ENCODE peak calls at places on chromosome 19, in seven cellular contexts. One of them, this sample, is unnamed.

GRCh38 chr19:37970699-37971098 is 63.7 kb downstream of the SIPA1L3 start:
- DNase-seq in epithelial cell of prostate: no peak
- DNase-seq in T-cell: no peak
- DNase-seq in IMR-90: no peak
- DNase-seq in aorta: no peak
- DNase-seq in non-pigmented ciliary epithelial cell: no peak
- DNase-seq in mucosa of descending colon: no peak
- DNase-seq in this sample: no peak

GRCh38 chr19:48556163-48556562 is 4.2 kb downstream of the SULT2B1 start:
- DNase-seq in epithelial cell of prostate: no peak
- DNase-seq in aorta: no peak
- DNase-seq in IMR-90: peak; percentile 69
- DNase-seq in T-cell: no peak
- DNase-seq in non-pigmented ciliary epithelial cell: no peak
- DNase-seq in mucosa of descending colon: peak; percentile 47
- DNase-seq in this sample: peak; percentile 64

GRCh38 chr19:17095141-17095919 is 19.8 kb downstream of the MYO9B start:
- DNase-seq in epithelial cell of prostate: no peak
- DNase-seq in non-pigmented ciliary epithelial cell: no peak
- DNase-seq in IMR-90: peak; percentile 35
- DNase-seq in aorta: peak; percentile 86
- DNase-seq in mucosa of descending colon: no peak
- DNase-seq in T-cell: no peak
- DNase-seq in this sample: no peak

GRCh38 chr19:49749055-49749716 is 13.9 kb downstream of the TSKS start:
- DNase-seq in T-cell: no peak
- DNase-seq in mucosa of descending colon: no peak
- DNase-seq in non-pigmented ciliary epithelial cell: no peak
- DNase-seq in epithelial cell of prostate: no peak
- DNase-seq in aorta: no peak
- DNase-seq in IMR-90: peak; percentile 37
- DNase-seq in this sample: no peak

GRCh38 chr19:51065221-51065960 is 499 bp upstream of the KLK13 start:
- DNase-seq in T-cell: no peak
- DNase-seq in IMR-90: no peak
- DNase-seq in aorta: no peak
- DNase-seq in epithelial cell of prostate: no peak
- DNase-seq in non-pigmented ciliary epithelial cell: no peak
- DNase-seq in mucosa of descending colon: no peak
- DNase-seq in this sample: no peak

GRCh38 chr19:1122972-1123363 is 19.2 kb downstream of the GPX4 start:
- DNase-seq in non-pigmented ciliary epithelial cell: no peak
- DNase-seq in T-cell: no peak
- DNase-seq in IMR-90: peak; percentile 56
- DNase-seq in aorta: peak; percentile 77
- DNase-seq in epithelial cell of prostate: no peak
- DNase-seq in mucosa of descending colon: peak; percentile 78
- DNase-seq in this sample: peak; percentile 54

GRCh38 chr19:53870485-53870844 is 2.8 kb downstream of the MYADM start:
- DNase-seq in mucosa of descending colon: peak; percentile 69
- DNase-seq in T-cell: no peak
- DNase-seq in non-pigmented ciliary epithelial cell: no peak
- DNase-seq in epithelial cell of prostate: no peak
- DNase-seq in IMR-90: no peak
- DNase-seq in aorta: peak; percentile 73
- DNase-seq in this sample: no peak

GRCh38 chr19:7215176-7215575 is 79.0 kb downstream of the INSR start:
- DNase-seq in IMR-90: no peak
- DNase-seq in epithelial cell of prostate: no peak
- DNase-seq in non-pigmented ciliary epithelial cell: no peak
- DNase-seq in mucosa of descending colon: no peak
- DNase-seq in aorta: no peak
- DNase-seq in T-cell: no peak
- DNase-seq in this sample: no peak

GRCh38 chr19:28731113-28731512 is 481.8 kb downstream of the UQCRFS1 start:
- DNase-seq in mucosa of descending colon: no peak
- DNase-seq in T-cell: no peak
- DNase-seq in IMR-90: no peak
- DNase-seq in aorta: no peak
- DNase-seq in non-pigmented ciliary epithelial cell: no peak
- DNase-seq in epithelial cell of prostate: no peak
- DNase-seq in this sample: no peak

GRCh38 chr19:2648528-2648937 is 54.0 kb downstream of the GNG7 start:
- DNase-seq in mucosa of descending colon: peak; percentile 82
- DNase-seq in epithelial cell of prostate: peak; percentile 40
- DNase-seq in aorta: peak; percentile 78
- DNase-seq in T-cell: peak; percentile 58
- DNase-seq in IMR-90: peak; percentile 74
- DNase-seq in non-pigmented ciliary epithelial cell: peak; percentile 30
- DNase-seq in this sample: peak; percentile 64

GRCh38 chr19:41364546-41365391 is 820 bp upstream of the B9D2 start:
- DNase-seq in non-pigmented ciliary epithelial cell: no peak
- DNase-seq in T-cell: no peak
- DNase-seq in aorta: no peak
- DNase-seq in epithelial cell of prostate: no peak
- DNase-seq in IMR-90: peak; percentile 15
- DNase-seq in mucosa of descending colon: peak; percentile 33
- DNase-seq in this sample: no peak

GRCh38 chr19:37905936-37906867 is at the start of gene WDR87:
- DNase-seq in T-cell: peak; percentile 30
- DNase-seq in aorta: peak; percentile 37
- DNase-seq in IMR-90: no peak
- DNase-seq in mucosa of descending colon: peak; percentile 55
- DNase-seq in epithelial cell of prostate: no peak
- DNase-seq in non-pigmented ciliary epithelial cell: no peak
- DNase-seq in this sample: no peak

GRCh38 chr19:784541-784940 is 12.7 kb upstream of the PTBP1 start:
- DNase-seq in aorta: no peak
- DNase-seq in T-cell: no peak
- DNase-seq in IMR-90: no peak
- DNase-seq in epithelial cell of prostate: no peak
- DNase-seq in mucosa of descending colon: no peak
- DNase-seq in non-pigmented ciliary epithelial cell: no peak
- DNase-seq in this sample: no peak

GRCh38 chr19:10416380-10417257 is 3.7 kb upstream of the PDE4A start:
- DNase-seq in IMR-90: peak; percentile 90
- DNase-seq in mucosa of descending colon: peak; percentile 88
- DNase-seq in non-pigmented ciliary epithelial cell: no peak
- DNase-seq in aorta: peak; percentile 88
- DNase-seq in epithelial cell of prostate: peak; percentile 39
- DNase-seq in T-cell: peak; percentile 97
- DNase-seq in this sample: peak; percentile 77

GRCh38 chr19:18425515-18426415 is 6.6 kb downstream of the SSBP4 start:
- DNase-seq in non-pigmented ciliary epithelial cell: no peak
- DNase-seq in IMR-90: peak; percentile 62
- DNase-seq in epithelial cell of prostate: no peak
- DNase-seq in T-cell: no peak
- DNase-seq in aorta: peak; percentile 85
- DNase-seq in mucosa of descending colon: peak; percentile 52
- DNase-seq in this sample: no peak

GRCh38 chr19:37981785-37982475 is 74.9 kb downstream of the SIPA1L3 start:
- DNase-seq in IMR-90: peak; percentile 94
- DNase-seq in epithelial cell of prostate: no peak
- DNase-seq in mucosa of descending colon: peak; percentile 83
- DNase-seq in non-pigmented ciliary epithelial cell: peak; percentile 78
- DNase-seq in T-cell: no peak
- DNase-seq in aorta: no peak
- DNase-seq in this sample: no peak

GRCh38 chr19:49129238-49129583 is 9.9 kb downstream of the PPFIA3 start:
- DNase-seq in mucosa of descending colon: no peak
- DNase-seq in T-cell: no peak
- DNase-seq in aorta: no peak
- DNase-seq in non-pigmented ciliary epithelial cell: no peak
- DNase-seq in IMR-90: no peak
- DNase-seq in epithelial cell of prostate: no peak
- DNase-seq in this sample: no peak

GRCh38 chr19:13731147-13731964 is 33.0 kb upstream of the MRI1 start:
- DNase-seq in aorta: peak; percentile 97
- DNase-seq in non-pigmented ciliary epithelial cell: peak; percentile 86
- DNase-seq in mucosa of descending colon: peak; percentile 98
- DNase-seq in T-cell: peak; percentile 92
- DNase-seq in epithelial cell of prostate: peak; percentile 83
- DNase-seq in IMR-90: peak; percentile 98
- DNase-seq in this sample: peak; percentile 96

GRCh38 chr19:46211201-46211881 is 18.2 kb upstream of the IGFL1 start:
- DNase-seq in mucosa of descending colon: no peak
- DNase-seq in T-cell: no peak
- DNase-seq in IMR-90: no peak
- DNase-seq in epithelial cell of prostate: no peak
- DNase-seq in aorta: no peak
- DNase-seq in non-pigmented ciliary epithelial cell: no peak
- DNase-seq in this sample: peak; percentile 26

GRCh38 chr19:7739211-7739752 is 7.4 kb upstream of the CLEC4G start:
- DNase-seq in epithelial cell of prostate: no peak
- DNase-seq in non-pigmented ciliary epithelial cell: no peak
- DNase-seq in T-cell: no peak
- DNase-seq in aorta: no peak
- DNase-seq in IMR-90: no peak
- DNase-seq in mucosa of descending colon: no peak
- DNase-seq in this sample: no peak

GRCh38 chr19:1837625-1838105 is 10.6 kb downstream of the REXO1 start:
- DNase-seq in mucosa of descending colon: peak; percentile 76
- DNase-seq in IMR-90: no peak
- DNase-seq in epithelial cell of prostate: no peak
- DNase-seq in non-pigmented ciliary epithelial cell: no peak
- DNase-seq in T-cell: no peak
- DNase-seq in aorta: no peak
- DNase-seq in this sample: peak; percentile 32

GRCh38 chr19:42255766-42256750 is 1.1 kb upstream of the ERF start:
- DNase-seq in epithelial cell of prostate: no peak
- DNase-seq in mucosa of descending colon: peak; percentile 49
- DNase-seq in T-cell: no peak
- DNase-seq in aorta: no peak
- DNase-seq in IMR-90: peak; percentile 46
- DNase-seq in non-pigmented ciliary epithelial cell: no peak
- DNase-seq in this sample: no peak

GRCh38 chr19:51788029-51788428 is 6.9 kb upstream of the FPR3 start:
- DNase-seq in T-cell: no peak
- DNase-seq in IMR-90: no peak
- DNase-seq in mucosa of descending colon: no peak
- DNase-seq in epithelial cell of prostate: no peak
- DNase-seq in non-pigmented ciliary epithelial cell: no peak
- DNase-seq in aorta: no peak
- DNase-seq in this sample: no peak

GRCh38 chr19:10228393-10228792 is 2.7 kb downstream of the S1PR2 start:
- DNase-seq in T-cell: no peak
- DNase-seq in aorta: no peak
- DNase-seq in epithelial cell of prostate: no peak
- DNase-seq in non-pigmented ciliary epithelial cell: no peak
- DNase-seq in mucosa of descending colon: no peak
- DNase-seq in IMR-90: no peak
- DNase-seq in this sample: no peak

GRCh38 chr19:9836021-9836420 is 903 bp downstream of the PIN1 start:
- DNase-seq in T-cell: no peak
- DNase-seq in non-pigmented ciliary epithelial cell: no peak
- DNase-seq in mucosa of descending colon: no peak
- DNase-seq in IMR-90: peak; percentile 43
- DNase-seq in epithelial cell of prostate: no peak
- DNase-seq in aorta: no peak
- DNase-seq in this sample: no peak

GRCh38 chr19:14301150-14301549 is 80.1 kb upstream of the ADGRE5 start:
- DNase-seq in non-pigmented ciliary epithelial cell: no peak
- DNase-seq in mucosa of descending colon: no peak
- DNase-seq in epithelial cell of prostate: no peak
- DNase-seq in T-cell: no peak
- DNase-seq in aorta: no peak
- DNase-seq in IMR-90: no peak
- DNase-seq in this sample: no peak

GRCh38 chr19:19232231-19232630 is 20.5 kb downstream of the NCAN start:
- DNase-seq in IMR-90: no peak
- DNase-seq in epithelial cell of prostate: no peak
- DNase-seq in T-cell: no peak
- DNase-seq in aorta: no peak
- DNase-seq in mucosa of descending colon: no peak
- DNase-seq in non-pigmented ciliary epithelial cell: no peak
- DNase-seq in this sample: no peak

GRCh38 chr19:41945135-41945766 is 13.9 kb downstream of the RABAC1 start:
- DNase-seq in epithelial cell of prostate: no peak
- DNase-seq in IMR-90: no peak
- DNase-seq in mucosa of descending colon: peak; percentile 72
- DNase-seq in T-cell: peak; percentile 93
- DNase-seq in non-pigmented ciliary epithelial cell: no peak
- DNase-seq in aorta: no peak
- DNase-seq in this sample: no peak

GRCh38 chr19:12611361-12611699 is 610 bp downstream of the ZNF791 start:
- DNase-seq in T-cell: no peak
- DNase-seq in epithelial cell of prostate: no peak
- DNase-seq in non-pigmented ciliary epithelial cell: no peak
- DNase-seq in mucosa of descending colon: peak; percentile 81
- DNase-seq in IMR-90: peak; percentile 74
- DNase-seq in aorta: peak; percentile 83
- DNase-seq in this sample: peak; percentile 69

GRCh38 chr19:55913643-55914268 is 18.4 kb downstream of the NLRP13 start:
- DNase-seq in non-pigmented ciliary epithelial cell: no peak
- DNase-seq in aorta: no peak
- DNase-seq in IMR-90: no peak
- DNase-seq in epithelial cell of prostate: no peak
- DNase-seq in mucosa of descending colon: peak; percentile 2
- DNase-seq in T-cell: no peak
- DNase-seq in this sample: peak; percentile 32

GRCh38 chr19:15631817-15632216 is 8.9 kb upstream of the CYP4F3 start:
- DNase-seq in IMR-90: no peak
- DNase-seq in non-pigmented ciliary epithelial cell: no peak
- DNase-seq in mucosa of descending colon: peak; percentile 28
- DNase-seq in aorta: no peak
- DNase-seq in epithelial cell of prostate: no peak
- DNase-seq in T-cell: peak; percentile 14
- DNase-seq in this sample: no peak

GRCh38 chr19:10033614-10034013 is 20.3 kb downstream of the RDH8 start:
- DNase-seq in aorta: no peak
- DNase-seq in non-pigmented ciliary epithelial cell: no peak
- DNase-seq in mucosa of descending colon: no peak
- DNase-seq in epithelial cell of prostate: no peak
- DNase-seq in T-cell: no peak
- DNase-seq in IMR-90: no peak
- DNase-seq in this sample: no peak

GRCh38 chr19:3620145-3620816 is 6.3 kb downstream of the CACTIN start:
- DNase-seq in epithelial cell of prostate: no peak
- DNase-seq in mucosa of descending colon: no peak
- DNase-seq in aorta: peak; percentile 48
- DNase-seq in IMR-90: no peak
- DNase-seq in non-pigmented ciliary epithelial cell: no peak
- DNase-seq in T-cell: no peak
- DNase-seq in this sample: no peak